ENCODE peak calls at places on chromosomes 6 and 20, in four cellular contexts. Y, H, S and U are unnamed samples.

GRCh38 chr6:132133734-132134490 is 182.7 kb upstream of the CCN2 start:
- DNase-seq in H (no peak), Y (no peak), S (no peak), U (no peak)

GRCh38 chr6:125224236-125224861 is 70.8 kb downstream of the TPD52L1 start:
- DNase-seq in Y (no peak), S (no peak), H (no peak), U (no peak)

GRCh38 chr20:52490715-52491430 is 299.3 kb upstream of the ZFP64 start:
- DNase-seq in H (no peak), S (no peak), Y (no peak), U (no peak)

GRCh38 chr6:111113731-111114438 is 26.6 kb downstream of the SLC16A10 start:
- DNase-seq in Y (no peak), H (no peak), S (no peak), U (no peak)

GRCh38 chr20:40970218-40970617 is 58.4 kb upstream of the TOP1 start:
- DNase-seq in Y (no peak), S (no peak), H (no peak), U (no peak)

GRCh38 chr6:56555438-56555872 is 87.2 kb downstream of the DST start:
- DNase-seq in H (no peak), Y (no peak), S (no peak), U (no peak)

GRCh38 chr20:37234254-37234581 is 27.4 kb downstream of the GHRH start:
- DNase-seq in H (no peak), Y (no peak), S (no peak), U (no peak)

GRCh38 chr6:903746-904145 is 210.8 kb upstream of the EXOC2 start:
- DNase-seq in H (no peak), S (no peak), Y (no peak), U (no peak)

GRCh38 chr6:168264593-168265335 is 54.8 kb downstream of the DACT2 start:
- DNase-seq in S (no peak), Y (no peak), H (peak), U (no peak)

GRCh38 chr6:490251-491037 is 98.9 kb downstream of the IRF4 start:
- DNase-seq in S (no peak), Y (no peak), H (no peak), U (no peak)

GRCh38 chr6:2688416-2689064 is 62.2 kb downstream of the MYLK4 start:
- DNase-seq in H (peak), S (no peak), Y (no peak), U (no peak)

GRCh38 chr20:38835792-38836191 is 30.3 kb downstream of the PPP1R16B start:
- DNase-seq in S (no peak), Y (no peak), H (no peak), U (no peak)

GRCh38 chr20:24146231-24146634 is 157.7 kb upstream of the GGTLC1 start:
- DNase-seq in H (no peak), S (no peak), Y (no peak), U (no peak)

GRCh38 chr6:14501914-14502313 is 384.3 kb downstream of the CD83 start:
- DNase-seq in S (no peak), H (no peak), Y (no peak), U (no peak)
- TF ChIP-seq SIN3A in S (no peak), H (no peak), Y (no peak), U (no peak)

GRCh38 chr20:34240698-34241615 is at the start of gene ASIP:
- DNase-seq in H (no peak), Y (no peak), S (no peak), U (no peak)

GRCh38 chr20:34246126-34246626 is 5.0 kb downstream of the ASIP start:
- DNase-seq in H (no peak), Y (no peak), S (no peak), U (no peak)

GRCh38 chr20:34240121-34240520 is 1.1 kb upstream of the ASIP start:
- DNase-seq in Y (no peak), S (no peak), H (no peak), U (no peak)

GRCh38 chr20:34237942-34238341 is 3.3 kb upstream of the ASIP start:
- DNase-seq in Y (no peak), H (no peak), S (no peak), U (no peak)

DNA sequence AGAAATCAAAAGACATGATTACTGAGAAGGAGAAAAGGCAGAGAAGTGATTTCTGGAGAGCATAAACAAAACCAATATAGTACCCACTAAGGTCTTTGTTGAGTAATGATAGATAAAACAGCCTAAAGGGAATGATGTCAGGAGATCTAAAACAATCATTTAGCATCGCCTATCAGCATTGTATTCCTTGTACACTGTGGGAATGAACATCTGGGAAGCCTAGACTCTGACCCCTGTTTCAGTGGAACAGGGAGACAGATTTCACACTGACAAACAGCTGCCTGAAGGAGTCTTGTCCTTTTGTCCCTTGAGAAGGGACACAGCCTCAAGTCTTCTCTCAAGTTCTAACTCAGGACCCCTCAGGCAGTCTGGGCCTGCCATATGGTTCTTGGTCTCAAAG is 1.7 kb downstream of the ASIP start:
- DNase-seq in H (no peak), Y (no peak), S (no peak), U (no peak)
- TF ChIP-seq TCF7L2 in H (no peak), Y (no peak), S (no peak), U (no peak)

GRCh38 chr6:84764332-84765049 is at the start of gene TBX18:
- DNase-seq in S (peak), Y (peak), H (peak), U (peak)

GRCh38 chr6:84763397-84764331 is 734 bp downstream of the TBX18 start:
- DNase-seq in S (peak), Y (peak), H (no peak), U (peak)

GRCh38 chr6:84762220-84762940 is 2.0 kb downstream of the TBX18 start:
- DNase-seq in H (no peak), S (no peak), Y (peak), U (no peak)

GRCh38 chr6:84766118-84766683 is 1.8 kb upstream of the TBX18 start:
- DNase-seq in Y (no peak), S (no peak), H (no peak), U (no peak)

DNA sequence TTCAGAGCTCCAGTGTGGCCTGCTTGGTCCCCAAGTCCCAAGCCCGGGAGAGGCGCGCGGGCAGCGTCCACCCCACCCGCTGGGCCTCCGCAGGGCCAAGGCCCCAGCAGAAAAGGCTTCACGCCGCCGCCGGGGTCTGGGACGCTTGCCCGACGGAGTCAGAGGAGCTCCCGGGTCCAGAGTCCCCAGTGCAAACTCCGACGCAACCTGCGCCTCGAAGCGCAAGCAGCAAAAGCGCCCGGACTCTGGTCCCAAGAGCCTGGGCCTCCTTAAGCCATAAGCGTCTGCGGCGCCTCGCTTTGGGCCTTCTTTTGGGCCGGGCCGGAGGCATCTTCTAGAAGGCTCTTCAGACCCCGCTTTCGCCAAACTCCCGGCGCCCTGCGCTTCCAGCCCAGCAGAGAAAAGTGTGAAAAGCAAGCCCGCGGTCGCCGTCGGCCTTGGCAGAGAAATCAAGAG is 1.4 kb downstream of the TBX18 start:
- DNase-seq in Y (peak), H (no peak), S (no peak), U (no peak)
- TF ChIP-seq SIN3A in Y (no peak), H (no peak), S (no peak), U (no peak)

GRCh38 chr20:3407426-3408250 is at the start of gene DNAAF9:
- DNase-seq in H (peak), Y (peak), S (peak), U (no peak)
- TF ChIP-seq TCF7L2 in H (no peak), Y (peak), S (no peak), U (no peak)

GRCh38 chr6:52356017-52356416 is 5.9 kb upstream of the PAQR8 start:
- DNase-seq in S (no peak), Y (no peak), H (no peak), U (no peak)
- TF ChIP-seq SIN3A in S (no peak), Y (no peak), H (no peak), U (no peak)

DNA sequence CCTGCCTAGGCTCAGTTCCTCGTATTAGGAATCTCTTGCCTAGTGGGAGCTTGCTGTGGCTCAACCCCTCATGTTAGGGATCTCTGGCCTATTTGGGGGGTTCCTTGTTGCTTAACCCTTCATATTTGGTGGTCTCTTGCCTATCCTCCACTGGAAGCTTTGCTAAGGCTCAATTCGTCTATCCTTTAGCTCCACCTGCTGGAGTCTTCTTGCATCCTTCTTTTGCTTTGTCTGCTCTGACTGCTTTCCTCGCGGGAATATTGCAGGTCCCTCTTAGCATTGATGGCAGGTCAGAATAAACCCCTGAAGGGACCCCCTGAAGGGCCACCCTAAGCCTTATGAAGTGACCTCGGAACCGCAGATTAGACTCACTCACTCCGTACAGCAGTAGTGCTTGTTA is 203.0 kb upstream of the TBX18 start:
- DNase-seq in Y (peak), H (peak), S (peak), U (peak)
- TF ChIP-seq TCF7L2 in Y (no peak), H (no peak), S (no peak), U (no peak)

GRCh38 chr20:63279931-63280330 is 7.3 kb downstream of the ARFGAP1 start:
- DNase-seq in Y (no peak), S (no peak), H (no peak), U (no peak)
- TF ChIP-seq SIN3A in Y (no peak), S (no peak), H (no peak), U (no peak)